ENCODE peak calls at places on chromosome 18, in seven cellular contexts. G is spleen, F is stomach, J is body of pancreas, X is tibial nerve, P is thyroid gland, S is Peyer's patch. B is an unnamed sample. For H3K27me3, the result is how much of the 10 kb centered on the place peaks cover.

GRCh38 chr18:42425025-42425424 is 470.0 kb downstream of the PIK3C3 start:
- DNase-seq in G (no peak), F (no peak), J (no peak), X (no peak), P (no peak), S (no peak), B (no peak)

GRCh38 chr18:9340472-9340871 is 5.9 kb downstream of the TWSG1 start:
- DNase-seq in G (no peak), F (no peak), J (no peak), X (no peak), P (no peak), S (no peak), B (no peak)

GRCh38 chr18:28794459-28795245 is 617.7 kb upstream of the CDH2 start:
- DNase-seq in G (no peak), F (no peak), J (no peak), X (no peak), P (no peak), S (no peak), B (no peak)

GRCh38 chr18:50518787-50519520 is 40.9 kb upstream of the MAPK4 start:
- DNase-seq in G (no peak), F (no peak), J (no peak), X (no peak), P (peak), S (no peak), B (no peak)

GRCh38 chr18:78977627-78978271 is 1.9 kb upstream of the SALL3 start:
- DNase-seq in G (no peak), F (no peak), J (no peak), X (no peak), P (no peak), S (no peak), B (no peak)

GRCh38 chr18:59096098-59096779 is 43.4 kb upstream of the SEC11C start:
- DNase-seq in G (no peak), F (no peak), J (no peak), X (no peak), P (peak), S (no peak), B (no peak)

GRCh38 chr18:63617049-63617995 is 26.7 kb downstream of the SERPINB4 start:
- DNase-seq in G (no peak), F (no peak), J (no peak), X (no peak), P (no peak), S (no peak), B (no peak)

GRCh38 chr18:79537758-79538157 is 141.8 kb upstream of the CTDP1 start:
- DNase-seq in G (no peak), F (no peak), J (no peak), X (no peak), P (no peak), S (no peak), B (no peak)

GRCh38 chr18:34783485-34783884 is 73.4 kb downstream of the DTNA start:
- DNase-seq in G (no peak), F (no peak), J (no peak), X (no peak), P (no peak), S (no peak), B (no peak)

GRCh38 chr18:42156266-42156665 is 201.2 kb downstream of the PIK3C3 start:
- DNase-seq in G (no peak), F (no peak), J (no peak), X (no peak), P (no peak), S (no peak), B (no peak)

GRCh38 chr18:32301976-32302743 is 112.3 kb downstream of the MEP1B start:
- DNase-seq in G (no peak), F (no peak), J (no peak), X (no peak), P (no peak), S (no peak), B (peak)

GRCh38 chr18:23114171-23114881 is 21.0 kb upstream of the CABLES1 start:
- DNase-seq in G (no peak), F (no peak), J (no peak), X (no peak), P (peak), S (no peak), B (no peak)

GRCh38 chr18:77088977-77089795 is 43.4 kb downstream of the MBP start:
- DNase-seq in G (peak), F (peak), J (peak), X (no peak), P (peak), S (no peak), B (no peak)

GRCh38 chr18:77089796-77090285 is 42.7 kb downstream of the MBP start:
- DNase-seq in G (no peak), F (no peak), J (no peak), X (no peak), P (no peak), S (no peak), B (no peak)

GRCh38 chr18:77086034-77086433 is 46.5 kb downstream of the MBP start:
- DNase-seq in G (no peak), F (no peak), J (no peak), X (no peak), P (no peak), S (no peak), B (no peak)

GRCh38 chr18:77086656-77087390 is 45.8 kb downstream of the MBP start:
- DNase-seq in G (peak), F (no peak), J (no peak), X (no peak), P (no peak), S (no peak), B (no peak)

GRCh38 chr18:77087391-77088141 is 45.0 kb downstream of the MBP start:
- DNase-seq in G (peak), F (peak), J (peak), X (no peak), P (peak), S (no peak), B (no peak)
- H3K4me3 ChIP-seq in G (peak), F (peak), J (no peak), X (peak), P (no peak), S (peak), B (no peak)

DNA sequence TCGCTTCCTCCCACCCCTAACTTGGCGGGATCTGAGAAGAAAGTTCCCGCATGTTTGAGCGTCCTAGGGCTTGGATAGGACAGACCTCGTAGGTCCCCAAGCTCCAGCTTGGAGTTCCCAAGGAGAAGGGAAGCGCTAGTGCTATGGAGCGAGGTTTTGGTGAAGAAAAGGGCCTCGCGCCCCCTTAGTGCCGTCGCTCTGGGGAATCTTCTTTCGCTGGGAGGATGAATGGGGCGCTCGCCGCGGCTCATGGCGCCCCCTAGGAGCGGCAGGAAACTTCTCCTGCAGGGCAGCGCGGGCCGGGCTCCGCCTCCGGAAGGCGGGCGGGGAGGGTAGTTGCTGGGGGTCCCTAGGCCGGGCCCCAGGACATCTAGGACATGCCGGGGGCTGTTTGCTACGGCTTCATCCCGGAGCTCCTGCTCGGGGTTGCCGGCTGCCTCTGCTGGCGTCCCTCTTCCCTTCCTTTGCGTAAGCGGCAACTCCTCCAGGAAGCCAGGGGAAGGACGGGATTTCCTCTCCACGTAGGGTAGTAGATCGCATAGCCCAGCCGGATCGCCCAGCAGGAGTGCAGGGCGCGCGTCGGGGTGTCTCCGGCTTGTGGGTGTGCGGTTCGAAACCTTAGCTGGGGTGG is 11.9 kb upstream of the SKOR2 start:
- DNase-seq in G (peak), F (no peak), J (no peak), X (no peak), P (no peak), S (no peak), B (no peak)
- H3K27me3 ChIP-seq in G (under half), F (half or more), J (under half), X (half or more), P (under half), S (under half), B (half or more)

GRCh38 chr18:49151482-49151881 is 200.7 kb upstream of the SMAD7 start:
- DNase-seq in G (no peak), F (no peak), J (no peak), X (no peak), P (no peak), S (no peak), B (no peak)

GRCh38 chr18:49152885-49153284 is 202.1 kb upstream of the SMAD7 start:
- DNase-seq in G (no peak), F (no peak), J (no peak), X (no peak), P (no peak), S (no peak), B (no peak)

DNA sequence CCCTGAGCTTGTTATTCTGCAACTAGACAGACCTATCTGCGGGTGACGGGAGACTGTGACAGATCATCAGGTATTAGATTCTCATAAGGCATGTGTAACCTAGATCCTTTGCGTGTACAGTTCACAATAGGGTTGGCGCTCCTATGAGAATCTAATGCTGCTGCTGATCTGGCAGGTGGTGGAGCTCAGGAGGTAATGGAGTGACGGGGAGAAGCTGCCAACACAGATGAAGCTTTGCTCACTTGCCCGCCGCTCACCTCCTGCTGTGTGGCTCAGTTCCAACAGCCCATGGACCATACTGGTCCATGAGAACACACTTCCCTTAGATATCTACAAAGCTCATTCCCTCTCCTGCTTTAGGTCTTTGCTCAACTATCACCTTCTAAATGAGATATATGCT is 198.2 kb upstream of the SMAD7 start:
- DNase-seq in G (no peak), F (no peak), J (no peak), X (no peak), P (no peak), S (no peak), B (no peak)
- TF ChIP-seq POLR2A in G (no peak), F (no peak), J (no peak), X (no peak), P (no peak), S (no peak), B (no peak)

DNA sequence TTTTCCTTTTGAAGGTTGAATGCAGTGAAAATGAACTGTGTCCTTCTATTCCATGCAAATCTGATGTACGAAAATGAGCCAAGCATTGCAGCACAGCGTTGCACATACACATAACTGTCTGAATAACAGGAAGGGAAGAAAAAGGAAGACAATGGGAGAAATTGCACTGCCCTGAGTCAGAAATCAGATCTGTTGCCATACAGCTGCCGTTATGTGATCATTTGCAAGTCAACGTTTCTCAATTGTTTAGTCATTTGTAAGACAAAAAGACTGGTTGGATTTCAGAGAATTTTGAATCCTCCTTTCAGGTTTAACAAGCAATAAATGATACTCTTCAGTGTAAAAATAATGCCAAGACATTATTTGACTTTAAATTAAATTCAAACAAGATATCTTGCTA is 284.1 kb downstream of the DSEL start:
- DNase-seq in G (no peak), F (no peak), J (no peak), X (no peak), P (no peak), S (no peak), B (no peak)
- H3K4me3 ChIP-seq in G (no peak), F (no peak), J (no peak), X (no peak), P (no peak), S (no peak), B (no peak)

DNA sequence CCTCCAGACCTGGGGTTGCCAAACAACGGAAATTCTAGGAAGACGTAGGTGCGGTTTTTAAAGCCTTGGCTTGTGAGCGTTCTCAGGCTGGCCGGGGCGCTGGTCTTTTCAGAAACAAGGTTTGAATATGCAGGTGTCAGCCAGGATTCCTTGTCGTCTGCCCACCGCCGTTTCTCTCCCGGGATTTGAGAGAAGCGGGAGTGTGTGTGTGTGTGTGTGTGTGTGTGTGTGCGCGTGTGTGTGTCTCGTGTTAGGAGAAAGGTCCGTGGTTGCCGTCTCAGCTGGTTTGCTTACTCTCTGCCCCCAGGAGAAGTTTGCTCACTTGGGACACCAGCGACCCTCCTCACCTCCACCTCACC is 1.0 kb upstream of the ONECUT2 start:
- DNase-seq in G (no peak), F (no peak), J (no peak), X (no peak), P (no peak), S (no peak), B (no peak)
- H3K27me3 ChIP-seq in G (half or more), F (half or more), J (half or more), X (half or more), P (half or more), S (half or more), B (half or more)

GRCh38 chr18:12278153-12278764 is 24.1 kb downstream of the CIDEA start:
- DNase-seq in G (no peak), F (no peak), J (no peak), X (no peak), P (peak), S (no peak), B (no peak)

GRCh38 chr18:12279781-12280531 is 25.8 kb downstream of the CIDEA start:
- DNase-seq in G (no peak), F (no peak), J (no peak), X (no peak), P (no peak), S (no peak), B (no peak)

GRCh38 chr18:12274793-12275192 is 20.6 kb downstream of the CIDEA start:
- DNase-seq in G (no peak), F (no peak), J (no peak), X (no peak), P (no peak), S (no peak), B (no peak)

GRCh38 chr18:12278765-12279682 is 24.9 kb downstream of the CIDEA start:
- DNase-seq in G (no peak), F (peak), J (peak), X (peak), P (peak), S (peak), B (peak)

DNA sequence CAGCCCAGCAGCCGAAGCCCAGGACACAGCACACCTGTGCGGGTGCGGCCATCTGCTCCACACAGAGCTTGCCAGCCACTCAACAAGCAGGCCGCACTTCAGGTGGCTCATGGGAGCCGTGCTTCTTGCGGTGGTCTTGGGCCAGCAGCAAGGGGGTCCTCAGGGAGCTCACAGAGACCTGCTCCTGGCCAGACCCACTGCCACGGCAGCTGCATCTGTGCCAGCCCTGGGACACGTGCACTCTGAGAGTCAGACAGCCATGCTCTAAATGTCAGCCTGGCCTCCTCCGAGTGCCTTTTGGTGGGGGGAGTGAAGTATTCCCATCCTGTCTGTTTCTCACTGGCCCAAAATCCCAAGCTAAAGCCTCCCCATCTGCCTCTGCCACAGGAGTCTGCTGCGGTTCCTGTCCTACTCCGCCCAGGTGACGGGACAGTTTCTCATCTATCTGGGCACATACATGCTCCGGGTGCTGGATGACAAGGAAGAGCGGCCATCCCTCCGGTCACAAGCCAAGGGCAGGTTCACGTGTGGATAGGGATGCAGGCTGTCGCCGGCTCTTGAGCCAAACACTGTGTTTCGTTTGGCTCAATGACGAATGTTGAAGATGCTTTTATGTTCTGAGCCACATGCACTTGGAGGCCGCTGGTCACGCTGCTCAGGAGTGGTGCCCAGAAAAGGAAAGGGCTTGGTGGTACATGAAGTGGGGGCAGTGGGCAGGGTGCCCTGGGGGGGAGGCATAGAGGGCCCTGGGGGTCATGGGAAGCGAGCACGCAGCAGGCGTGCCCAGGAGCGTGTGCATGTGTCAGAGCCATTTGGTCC is 22.8 kb downstream of the CIDEA start:
- DNase-seq in G (no peak), F (no peak), J (no peak), X (no peak), P (no peak), S (no peak), B (no peak)
- TF ChIP-seq POLR2A in G (no peak), F (no peak), J (no peak), X (no peak), P (no peak), S (no peak), B (no peak)